ENCODE peak calls at places on chromosome 3, in six cellular contexts. A, Y, G, V, B and U are unnamed samples.
A peak's percentile ranks its signal among the peaks of the same experiment; 100 is the strongest.

GRCh38 chr3:189349772-189350171 is 178.0 kb downstream of the TPRG1 start:
- DNase-seq in V (no peak), B (no peak), G (no peak), Y (no peak), A (no peak), U (no peak)

GRCh38 chr3:183491923-183492848 is 63.3 kb downstream of the KLHL6 start:
- DNase-seq in B (no peak), V (no peak), G (no peak), A (no peak), Y (no peak), U (no peak)

GRCh38 chr3:46566040-46566631 is at the start of gene LRRC2:
- DNase-seq in A (no peak), V (peak; percentile 78), B (no peak), Y (no peak), G (peak; percentile 49), U (peak; percentile 71)

GRCh38 chr3:17176757-17177156 is 292.0 kb downstream of the PLCL2 start:
- DNase-seq in G (no peak), Y (no peak), V (no peak), A (no peak), B (no peak), U (no peak)

GRCh38 chr3:141076026-141076797 is 25.1 kb downstream of the SPSB4 start:
- DNase-seq in V (no peak), Y (no peak), G (no peak), B (no peak), A (no peak), U (no peak)

GRCh38 chr3:66629431-66630368 is 128.9 kb upstream of the LRIG1 start:
- DNase-seq in A (no peak), V (no peak), G (peak; percentile 17), Y (no peak), B (no peak), U (no peak)

GRCh38 chr3:171187706-171188290 is 161.3 kb upstream of the SLC2A2 start:
- DNase-seq in G (peak; percentile 68), A (peak; percentile 54), Y (peak; percentile 65), B (no peak), V (no peak), U (no peak)

GRCh38 chr3:81492048-81492447 is 269.4 kb downstream of the GBE1 start:
- DNase-seq in Y (no peak), G (no peak), B (no peak), A (no peak), V (no peak), U (no peak)

GRCh38 chr3:194738254-194739093 is 52.8 kb downstream of the FAM43A start:
- DNase-seq in Y (no peak), V (peak; percentile 77), A (peak; percentile 43), G (no peak), B (no peak), U (peak; percentile 20)

GRCh38 chr3:62833538-62833937 is 41.7 kb downstream of the CADPS start:
- DNase-seq in G (no peak), A (no peak), Y (peak; percentile 66), V (no peak), B (no peak), U (no peak)

GRCh38 chr3:159994182-159994581 is 5.5 kb downstream of the IL12A start:
- DNase-seq in B (no peak), V (no peak), Y (no peak), A (no peak), G (no peak), U (no peak)

GRCh38 chr3:99666201-99666600 is 27.8 kb downstream of the COL8A1 start:
- DNase-seq in Y (no peak), A (no peak), G (no peak), B (no peak), V (no peak), U (no peak)

GRCh38 chr3:110995461-110996226 is 76.0 kb upstream of the NECTIN3 start:
- DNase-seq in G (peak; percentile 41), Y (no peak), B (no peak), A (no peak), V (no peak), U (no peak)

GRCh38 chr3:25592510-25592968 is 72.2 kb downstream of the TOP2B start:
- DNase-seq in A (peak; percentile 71), G (peak; percentile 60), B (no peak), Y (no peak), V (peak; percentile 55), U (peak; percentile 58)

GRCh38 chr3:4065080-4065479 is 238.1 kb upstream of the SETMAR start:
- DNase-seq in G (peak; percentile 57), V (no peak), Y (peak; percentile 95), A (no peak), B (no peak), U (no peak)

GRCh38 chr3:42680256-42680655 is 5.1 kb upstream of the KLHL40 start:
- DNase-seq in G (no peak), B (no peak), Y (no peak), V (no peak), A (no peak), U (peak; percentile 10)

GRCh38 chr3:106130384-106131084 is 261.7 kb upstream of the CBLB start:
- DNase-seq in B (no peak), G (peak; percentile 16), Y (no peak), A (no peak), V (no peak), U (no peak)

GRCh38 chr3:155064920-155065319 is 15.2 kb upstream of the MME start:
- DNase-seq in A (no peak), Y (no peak), B (no peak), G (no peak), V (no peak), U (no peak)

GRCh38 chr3:157542711-157543485 is 39.7 kb upstream of the VEPH1 start:
- DNase-seq in Y (no peak), V (peak; percentile 82), B (peak; percentile 87), G (peak; percentile 88), A (peak; percentile 90), U (no peak)

GRCh38 chr3:53949541-53949940 is 57.9 kb upstream of the SELENOK start:
- DNase-seq in G (no peak), V (no peak), Y (no peak), B (no peak), A (no peak), U (no peak)

GRCh38 chr3:38782148-38782547 is 33.9 kb downstream of the SCN10A start:
- DNase-seq in A (peak; percentile 32), V (no peak), B (no peak), G (peak; percentile 11), Y (no peak), U (no peak)

GRCh38 chr3:26637698-26638097 is 15.1 kb downstream of the LRRC3B start:
- DNase-seq in A (no peak), G (no peak), V (no peak), B (no peak), Y (no peak), U (no peak)

GRCh38 chr3:85939026-85939616 is 980.3 kb downstream of the CADM2 start:
- DNase-seq in A (no peak), B (no peak), Y (no peak), G (no peak), V (no peak), U (peak; percentile 74)

GRCh38 chr3:100047455-100048141 is 66.7 kb downstream of the FILIP1L start:
- DNase-seq in V (no peak), Y (peak; percentile 77), A (peak; percentile 37), B (no peak), G (peak; percentile 15), U (no peak)

GRCh38 chr3:81302045-81302444 is 459.4 kb downstream of the GBE1 start:
- DNase-seq in Y (peak; percentile 73), A (peak; percentile 48), V (no peak), G (peak; percentile 82), B (no peak), U (no peak)

GRCh38 chr3:155252535-155252934 is 40.9 kb downstream of the STRIT1 start:
- DNase-seq in A (no peak), G (no peak), B (no peak), Y (no peak), V (no peak), U (no peak)

GRCh38 chr3:45773714-45774449 is 22.5 kb downstream of the SLC6A20 start:
- DNase-seq in B (no peak), A (peak; percentile 19), G (no peak), Y (no peak), V (no peak), U (no peak)

GRCh38 chr3:157544501-157545139 is 41.4 kb upstream of the VEPH1 start:
- DNase-seq in G (no peak), Y (no peak), V (no peak), A (no peak), B (no peak), U (no peak)

GRCh38 chr3:194935061-194935460 is 249.4 kb downstream of the FAM43A start:
- DNase-seq in V (no peak), A (no peak), B (no peak), Y (no peak), G (no peak), U (no peak)

GRCh38 chr3:156553705-156554356 is 1.1 kb downstream of the SSR3 start:
- DNase-seq in G (peak; percentile 33), V (no peak), A (no peak), B (no peak), Y (peak; percentile 63), U (no peak)

GRCh38 chr3:154018100-154018696 is 103.0 kb upstream of the ARHGEF26 start:
- DNase-seq in Y (peak; percentile 77), V (no peak), G (peak; percentile 46), B (no peak), A (peak; percentile 81), U (no peak)

GRCh38 chr3:48466386-48467109 is 20.0 kb downstream of the ATRIP start:
- DNase-seq in G (peak; percentile 10), A (no peak), B (peak; percentile 59), V (peak; percentile 35), Y (peak; percentile 72), U (no peak)

GRCh38 chr3:96814581-96815567 is at the start of gene EPHA6:
- DNase-seq in B (no peak), V (no peak), G (peak; percentile 75), Y (no peak), A (no peak), U (no peak)

GRCh38 chr3:58670506-58671125 is 4.0 kb upstream of the FAM3D start:
- DNase-seq in A (no peak), V (no peak), G (peak; percentile 22), Y (no peak), B (no peak), U (no peak)

GRCh38 chr3:55615039-55615693 is 128.1 kb upstream of the WNT5A start:
- DNase-seq in V (no peak), A (no peak), G (no peak), Y (no peak), B (no peak), U (no peak)

GRCh38 chr3:183548262-183548769 is 7.2 kb downstream of the KLHL6 start:
- DNase-seq in B (no peak), V (no peak), A (peak; percentile 78), G (peak; percentile 37), Y (no peak), U (peak; percentile 87)